ENCODE peak calls at places on chromosomes 12 and 14, in seven cellular contexts. U is OCI-M1; B is OCI-LY7; O is myocyte; R is stimulated activated CD8-positive, alpha-beta memory T cell treated with anti-CD3 and anti-CD28 coated beads, Interleukin-12 subunit alpha, Interleukin-12 subunit beta, amount 100 ng/mL, for 4 hours; N is HT-29; H is D341Med. Y is an unnamed sample.

GRCh38 chr12:130815028-130815741 is 23.9 kb downstream of the STX2 start:
- DNase-seq in U (no peak), B (no peak), O (no peak), R (no peak), N (no peak), H (no peak), Y (no peak)

GRCh38 chr14:26597136-26598080 is at the start of gene NOVA1:
- DNase-seq in U (no peak), B (no peak), O (peak; percentile 30), R (no peak), N (peak; percentile 11), H (peak; percentile 47), Y (peak; percentile 52)

GRCh38 chr14:80468331-80469122 is 257.2 kb upstream of the DIO2 start:
- DNase-seq in U (no peak), B (no peak), O (no peak), R (no peak), N (no peak), H (no peak), Y (no peak)

GRCh38 chr12:109872-110271 is 43.3 kb downstream of the IQSEC3 start:
- DNase-seq in U (peak; percentile 53), B (no peak), O (no peak), R (no peak), N (no peak), H (no peak), Y (no peak)

GRCh38 chr12:89320735-89321134 is 31.6 kb downstream of the DUSP6 start:
- DNase-seq in U (no peak), B (no peak), O (no peak), R (no peak), N (no peak), H (no peak), Y (no peak)

GRCh38 chr14:39469094-39469710 is 37.0 kb upstream of the FBXO33 start:
- DNase-seq in U (peak; percentile 70), B (peak; percentile 68), O (peak; percentile 38), R (no peak), N (no peak), H (no peak), Y (peak; percentile 6)

GRCh38 chr12:14410841-14411569 is 45.5 kb downstream of the ATF7IP start:
- DNase-seq in U (peak; percentile 55), B (no peak), O (no peak), R (no peak), N (peak; percentile 49), H (no peak), Y (no peak)

GRCh38 chr12:6072302-6072752 is 52.1 kb downstream of the VWF start:
- DNase-seq in U (no peak), B (no peak), O (peak; percentile 13), R (no peak), N (peak; percentile 36), H (no peak), Y (peak; percentile 63)

GRCh38 chr12:64256166-64256800 is 34.2 kb upstream of the KICS2 start:
- DNase-seq in U (peak; percentile 76), B (peak; percentile 61), O (peak; percentile 75), R (no peak), N (peak; percentile 84), H (no peak), Y (peak; percentile 94)

GRCh38 chr14:50452979-50453705 is 56.5 kb upstream of the CDKL1 start:
- DNase-seq in U (no peak), B (no peak), O (peak; percentile 24), R (no peak), N (no peak), H (no peak), Y (peak; percentile 83)

GRCh38 chr14:99506269-99506668 is 25.1 kb downstream of the CCNK start:
- DNase-seq in U (no peak), B (no peak), O (no peak), R (no peak), N (no peak), H (no peak), Y (no peak)

GRCh38 chr12:96889273-96889933 is 17.7 kb upstream of the NEDD1 start:
- DNase-seq in U (no peak), B (no peak), O (peak; percentile 46), R (no peak), N (no peak), H (no peak), Y (peak; percentile 62)

GRCh38 chr12:116425256-116426193 is 133.7 kb upstream of the MAP1LC3B2 start:
- DNase-seq in U (no peak), B (no peak), O (no peak), R (no peak), N (no peak), H (no peak), Y (no peak)

GRCh38 chr12:25824729-25825128 is 133.8 kb upstream of the RASSF8 start:
- DNase-seq in U (no peak), B (no peak), O (no peak), R (no peak), N (no peak), H (no peak), Y (no peak)

GRCh38 chr14:99995700-99996356 is 69.4 kb upstream of the EVL start:
- DNase-seq in U (peak; percentile 68), B (peak; percentile 89), O (no peak), R (peak; percentile 27), N (peak; percentile 60), H (peak; percentile 73), Y (peak; percentile 51)

GRCh38 chr12:120099738-120100137 is 16.8 kb downstream of the RAB35 start:
- DNase-seq in U (no peak), B (no peak), O (no peak), R (no peak), N (no peak), H (no peak), Y (no peak)

GRCh38 chr12:54479421-54479820 is 6.0 kb upstream of the GTSF1 start:
- DNase-seq in U (no peak), B (no peak), O (peak; percentile 12), R (no peak), N (no peak), H (no peak), Y (peak; percentile 89)

GRCh38 chr12:25524381-25524780 is 28.7 kb downstream of the LMNTD1 start:
- DNase-seq in U (peak; percentile 37), B (no peak), O (no peak), R (no peak), N (no peak), H (no peak), Y (peak; percentile 38)

GRCh38 chr12:122964439-122965257 is 1.6 kb downstream of the ABCB9 start:
- DNase-seq in U (peak; percentile 19), B (no peak), O (peak; percentile 70), R (no peak), N (no peak), H (no peak), Y (no peak)

Y was measured in adipocyte.